ENCODE peak calls at places on chromosomes 5 and 9, in eight cellular contexts. Z is fibroblast of lung; U is cardiac muscle cell; F is CD8-positive, alpha-beta memory T cell; M is spleen; V is AG04450; R is thyroid gland; I is aorta. E is an unnamed sample.
A peak's percentile ranks its signal among the peaks of the same experiment; 100 is the strongest.

GRCh38 chr9:90836396-90837080 is 34.9 kb downstream of the SYK start:
- DNase-seq in M (no peak), F (no peak), Z (no peak), R (no peak), V (no peak), I (no peak), U (no peak), E (no peak)

GRCh38 chr9:106438928-106439327 is 424.0 kb upstream of the ZNF462 start:
- DNase-seq in Z (peak; percentile 15), M (no peak), U (peak; percentile 5), V (no peak), I (no peak), R (no peak), F (no peak), E (no peak)

GRCh38 chr9:30301271-30301963 is 2083.0 kb upstream of the ACO1 start:
- DNase-seq in Z (no peak), F (no peak), I (peak; percentile 54), R (no peak), V (no peak), M (no peak), U (no peak), E (no peak)

GRCh38 chr5:53362521-53362941 is 117.9 kb upstream of the FST start:
- DNase-seq in Z (peak; percentile 91), U (no peak), R (no peak), F (no peak), M (no peak), V (peak; percentile 77), I (peak; percentile 62), E (no peak)

GRCh38 chr9:113906411-113907110 is 30.5 kb downstream of the ZNF618 start:
- DNase-seq in F (no peak), R (no peak), V (no peak), Z (peak; percentile 23), I (no peak), M (no peak), U (no peak), E (no peak)

GRCh38 chr9:90991953-90992352 is 190.3 kb downstream of the SYK start:
- DNase-seq in R (no peak), M (no peak), Z (peak; percentile 24), F (no peak), U (no peak), V (no peak), I (no peak), E (no peak)

GRCh38 chr5:151123897-151124751 is 33.5 kb downstream of the ANXA6 start:
- DNase-seq in M (peak; percentile 92), V (no peak), Z (peak; percentile 16), U (no peak), F (no peak), R (peak; percentile 87), I (peak; percentile 74), E (peak; percentile 70)

GRCh38 chr5:59066367-59067163 is 483.7 kb downstream of the RAB3C start:
- DNase-seq in M (no peak), I (no peak), R (no peak), V (no peak), Z (no peak), U (no peak), F (no peak), E (no peak)

GRCh38 chr5:30765227-30765626 is 428.3 kb upstream of the CDH6 start:
- DNase-seq in Z (no peak), I (no peak), V (no peak), M (no peak), F (no peak), R (no peak), U (no peak), E (no peak)

GRCh38 chr5:110377411-110378392 is 348.8 kb downstream of the TMEM232 start:
- DNase-seq in R (no peak), Z (no peak), F (no peak), I (no peak), U (peak; percentile 12), V (no peak), M (no peak), E (no peak)

GRCh38 chr9:136757751-136758140 is 297 bp downstream of the LCN8 start:
- DNase-seq in R (peak; percentile 45), I (peak; percentile 37), V (no peak), Z (no peak), F (no peak), U (no peak), M (peak; percentile 82), E (no peak)

GRCh38 chr5:32790411-32790951 is 79.4 kb downstream of the NPR3 start:
- DNase-seq in F (no peak), I (no peak), Z (peak; percentile 31), R (no peak), V (no peak), U (no peak), M (no peak), E (no peak)

GRCh38 chr5:94498199-94498598 is 120.2 kb downstream of the KIAA0825 start:
- DNase-seq in R (no peak), I (no peak), Z (no peak), F (no peak), U (no peak), V (no peak), M (no peak), E (no peak)

GRCh38 chr9:123478160-123478559 is 122.2 kb downstream of the CRB2 start:
- DNase-seq in U (no peak), V (no peak), R (no peak), I (no peak), M (peak; percentile 11), Z (no peak), F (no peak), E (no peak)

GRCh38 chr5:57948091-57948490 is 465.5 kb upstream of the ACTBL2 start:
- DNase-seq in V (no peak), M (no peak), I (no peak), U (no peak), F (no peak), R (no peak), Z (no peak), E (no peak)

GRCh38 chr9:21385131-21385665 is at the start of gene IFNA2:
- DNase-seq in F (no peak), Z (no peak), V (no peak), U (no peak), I (no peak), M (no peak), R (no peak), E (no peak)

GRCh38 chr5:40834391-40834848 is 602 bp downstream of the RPL37 start:
- DNase-seq in V (no peak), I (peak; percentile 51), U (peak; percentile 52), M (peak; percentile 81), Z (peak; percentile 49), R (peak; percentile 25), F (peak; percentile 48), E (peak; percentile 29)

GRCh38 chr9:128124873-128125574 is 2.5 kb downstream of the PTGES2 start:
- DNase-seq in F (peak; percentile 31), R (peak; percentile 50), U (peak; percentile 59), M (peak; percentile 81), Z (peak; percentile 54), I (peak; percentile 83), V (peak; percentile 15), E (peak; percentile 87)
- H3K27ac ChIP-seq in F (peak overlapping the region; percentile 38), R (no peak overlapping the region), U (no peak overlapping the region), M (no peak overlapping the region), Z (no peak overlapping the region), I (no peak overlapping the region), V (no peak overlapping the region), E (peak overlapping the region; percentile 3)

DNA sequence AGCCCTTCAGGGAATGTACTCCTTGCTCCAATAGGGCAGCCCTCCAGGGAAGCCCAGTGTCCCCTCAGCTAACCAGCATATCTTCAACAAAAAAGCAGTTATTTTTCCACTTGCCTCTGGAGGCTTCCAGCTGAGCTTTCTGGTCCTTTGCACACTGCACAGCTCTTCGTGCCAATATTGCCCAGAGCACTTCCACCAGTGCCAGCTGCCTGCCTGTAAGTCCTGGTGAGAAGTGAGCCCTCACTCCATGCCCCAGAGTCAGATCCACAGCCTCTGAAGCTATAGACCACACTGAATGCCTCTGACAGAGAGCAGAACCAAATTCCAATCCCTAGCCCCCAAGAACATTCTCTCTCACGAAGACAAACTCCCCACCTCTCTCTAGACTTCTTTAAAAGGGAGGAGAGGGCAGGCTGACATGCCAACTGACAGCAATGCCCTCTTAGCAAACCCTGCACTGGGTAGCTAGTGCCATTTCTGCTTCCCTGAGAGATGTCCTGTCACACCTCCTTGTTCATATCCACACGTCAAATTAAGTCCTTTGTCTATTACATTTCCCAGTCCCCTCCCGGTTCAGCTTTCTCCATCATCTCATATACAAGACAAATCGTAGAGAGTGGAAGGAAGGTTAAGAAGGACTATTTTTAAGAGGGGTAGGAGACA is 12.7 kb upstream of the HEXB start:
- DNase-seq in V (no peak), I (no peak), M (no peak), R (no peak), F (no peak), U (no peak), Z (no peak), E (no peak)
- H3K27ac ChIP-seq in V (no peak overlapping the region), I (peak overlapping the region; percentile 56), M (no peak overlapping the region), R (no peak overlapping the region), F (no peak overlapping the region), U (no peak overlapping the region), Z (no peak overlapping the region), E (no peak overlapping the region)

DNA sequence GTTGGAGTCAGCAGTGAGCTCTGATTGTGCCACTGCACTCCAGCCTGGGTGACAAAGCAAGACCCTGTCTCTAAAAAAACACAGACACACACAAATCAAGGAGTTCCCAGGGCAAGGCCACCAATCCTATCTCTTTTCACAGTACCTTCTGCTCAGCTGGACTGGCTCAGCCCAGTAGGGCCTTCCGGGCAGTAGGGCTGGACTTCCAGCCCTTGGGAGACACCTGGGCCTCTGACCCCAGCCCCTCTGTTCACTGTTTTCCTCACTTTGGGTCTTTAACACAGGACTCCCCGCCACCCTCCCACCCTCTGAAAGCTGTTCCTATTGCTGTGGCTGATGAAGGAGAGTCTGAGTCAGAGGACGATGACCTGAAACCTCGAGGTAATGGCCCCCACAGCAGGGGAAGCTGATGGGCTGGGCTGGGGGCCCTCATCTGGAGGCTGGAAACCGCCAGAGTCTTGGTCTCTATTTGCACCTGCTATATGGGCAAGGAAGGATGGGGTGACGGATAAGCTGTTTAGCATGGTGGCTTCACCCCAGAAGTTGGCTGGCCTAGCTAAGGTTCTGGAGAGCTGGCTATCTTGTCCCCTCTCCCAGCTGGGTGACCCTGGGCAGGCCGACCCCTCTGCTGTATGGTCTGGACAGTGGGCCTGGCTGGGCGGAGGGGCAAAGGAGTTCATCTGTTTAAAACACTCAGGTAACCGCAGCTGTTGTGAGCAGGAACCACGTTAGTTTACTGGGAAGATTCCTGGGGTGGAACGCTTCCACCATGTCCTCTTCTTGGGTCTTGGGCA is 25.6 kb downstream of the USP20 start:
- DNase-seq in M (no peak), I (no peak), V (no peak), U (no peak), F (no peak), Z (no peak), R (no peak), E (no peak)
- H3K27ac ChIP-seq in M (no peak overlapping the region), I (no peak overlapping the region), V (no peak overlapping the region), U (no peak overlapping the region), F (peak overlapping the region; percentile 54), Z (no peak overlapping the region), R (no peak overlapping the region), E (no peak overlapping the region)

DNA sequence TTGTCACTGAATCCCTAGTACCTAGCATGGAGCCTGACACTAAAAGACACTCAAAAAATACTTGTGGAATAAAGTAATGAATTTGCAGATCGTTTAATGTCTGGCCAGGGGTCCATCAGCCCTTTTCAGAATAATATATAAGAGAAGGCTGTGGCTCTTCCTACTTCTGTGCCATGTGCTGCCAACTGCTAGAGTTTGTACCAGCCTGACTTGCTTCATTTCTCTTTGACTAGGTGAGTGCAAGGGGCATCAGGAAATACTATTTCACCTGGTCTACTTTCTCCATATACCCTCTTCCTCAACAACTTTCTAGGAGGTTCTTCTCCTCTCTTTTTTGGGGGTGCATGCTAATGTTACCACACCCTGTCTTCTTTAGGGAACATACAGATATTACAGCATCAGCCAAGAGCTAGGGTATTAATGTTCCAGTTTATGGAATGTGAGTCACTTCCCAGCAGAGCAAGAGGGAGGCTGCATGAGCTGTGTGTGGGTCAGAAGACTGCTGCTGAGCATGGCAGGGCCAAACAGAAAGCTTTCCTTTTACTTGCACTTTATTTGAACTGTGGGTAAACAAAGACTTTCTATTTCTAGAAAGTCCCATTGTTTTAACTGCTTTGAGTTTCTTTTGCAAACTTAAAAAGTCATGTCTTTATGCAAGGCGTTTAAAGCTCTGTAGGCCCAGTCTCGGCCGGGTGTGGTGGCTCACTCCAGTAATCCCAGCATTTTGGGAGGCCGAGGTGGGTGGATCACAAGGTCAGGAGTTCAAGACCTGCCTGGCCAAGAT is 158.9 kb downstream of the ADAMTSL1 start:
- DNase-seq in M (no peak), F (no peak), V (peak; percentile 58), I (peak; percentile 72), Z (peak; percentile 91), R (no peak), U (no peak), E (no peak)
- H3K27ac ChIP-seq in M (no peak overlapping the region), F (no peak overlapping the region), V (peak overlapping the region; percentile 66), I (peak overlapping the region; percentile 86), Z (peak overlapping the region; percentile 43), R (no peak overlapping the region), U (no peak overlapping the region), E (peak overlapping the region; percentile 31)